ENCODE peak calls at places on chromosomes 16 and 17, in four cellular contexts. One of them, this sample, is unnamed.

GRCh38 chr16:79100456-79100855 is 500.1 kb downstream of the MAF start:
- DNase-seq in esophagus squamous epithelium: no peak
- DNase-seq in transverse colon: no peak
- DNase-seq in stomach: no peak
- DNase-seq in this sample: no peak

GRCh38 chr17:2343421-2343820 is 6.1 kb downstream of the SGSM2 start:
- DNase-seq in esophagus squamous epithelium: no peak
- DNase-seq in stomach: no peak
- DNase-seq in transverse colon: peak
- DNase-seq in this sample: no peak

GRCh38 chr16:11609474-11610120 is 22.9 kb upstream of the LITAF start:
- DNase-seq in stomach: no peak
- DNase-seq in transverse colon: no peak
- DNase-seq in esophagus squamous epithelium: no peak
- DNase-seq in this sample: no peak

GRCh38 chr17:34654276-34654675 is 74.9 kb downstream of the TMEM132E start:
- DNase-seq in transverse colon: no peak
- DNase-seq in esophagus squamous epithelium: no peak
- DNase-seq in stomach: no peak
- DNase-seq in this sample: no peak

GRCh38 chr17:71071041-71071440 is 901.7 kb downstream of the KCNJ2 start:
- DNase-seq in esophagus squamous epithelium: no peak
- DNase-seq in transverse colon: no peak
- DNase-seq in stomach: no peak
- DNase-seq in this sample: no peak

GRCh38 chr16:29962344-29962994 is 590 bp downstream of the TMEM219 start:
- DNase-seq in transverse colon: peak
- DNase-seq in stomach: peak
- DNase-seq in esophagus squamous epithelium: no peak
- DNase-seq in this sample: peak

GRCh38 chr17:46194393-46195216 is 1.4 kb upstream of the KANSL1 start:
- DNase-seq in stomach: no peak
- DNase-seq in transverse colon: no peak
- DNase-seq in esophagus squamous epithelium: no peak
- DNase-seq in this sample: peak

GRCh38 chr17:7216242-7217112 is 3.2 kb downstream of the DLG4 start:
- DNase-seq in transverse colon: no peak
- DNase-seq in esophagus squamous epithelium: no peak
- DNase-seq in stomach: no peak
- DNase-seq in this sample: no peak

GRCh38 chr17:66255112-66255511 is 25.9 kb upstream of the APOH start:
- DNase-seq in esophagus squamous epithelium: no peak
- DNase-seq in stomach: no peak
- DNase-seq in transverse colon: no peak
- DNase-seq in this sample: peak

GRCh38 chr16:4893103-4893862 is 43.7 kb downstream of the PPL start:
- DNase-seq in transverse colon: no peak
- DNase-seq in stomach: no peak
- DNase-seq in esophagus squamous epithelium: no peak
- DNase-seq in this sample: no peak

DNA sequence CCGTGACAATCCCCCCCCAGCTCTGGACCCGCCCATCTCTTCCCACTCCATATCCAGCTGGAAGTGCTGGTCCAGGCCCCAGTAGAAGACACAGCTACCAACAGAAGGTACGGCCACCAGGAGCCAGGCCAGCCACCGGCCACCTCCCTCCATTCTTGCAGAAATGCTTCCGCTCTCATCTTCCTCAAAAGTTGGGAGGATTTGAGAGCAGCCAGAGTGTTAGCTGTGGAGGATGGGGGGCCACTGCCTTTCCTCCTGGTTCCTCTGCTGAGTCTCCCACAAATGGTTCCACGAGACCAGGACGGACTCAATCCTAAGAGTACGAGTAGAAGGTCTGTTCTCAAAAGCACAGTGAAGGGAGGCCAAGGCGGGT is 78.3 kb downstream of the GAS7 start:
- DNase-seq in transverse colon: no peak
- DNase-seq in stomach: no peak
- DNase-seq in esophagus squamous epithelium: no peak
- DNase-seq in this sample: no peak
- H3K27ac ChIP-seq in transverse colon: peak
- H3K27ac ChIP-seq in stomach: no peak
- H3K27ac ChIP-seq in esophagus squamous epithelium: peak
- H3K27ac ChIP-seq in this sample: peak

GRCh38 chr16:57502048-57502775 is 15.9 kb upstream of the DOK4 start:
- DNase-seq in stomach: no peak
- DNase-seq in transverse colon: no peak
- DNase-seq in esophagus squamous epithelium: no peak
- DNase-seq in this sample: no peak

GRCh38 chr16:57504001-57504400 is 17.7 kb upstream of the DOK4 start:
- DNase-seq in esophagus squamous epithelium: no peak
- DNase-seq in stomach: no peak
- DNase-seq in transverse colon: no peak
- DNase-seq in this sample: no peak

GRCh38 chr16:57505169-57505568 is 18.9 kb upstream of the DOK4 start:
- DNase-seq in transverse colon: no peak
- DNase-seq in esophagus squamous epithelium: no peak
- DNase-seq in stomach: no peak
- DNase-seq in this sample: no peak

GRCh38 chr16:57504491-57504890 is 18.2 kb upstream of the DOK4 start:
- DNase-seq in transverse colon: no peak
- DNase-seq in esophagus squamous epithelium: no peak
- DNase-seq in stomach: no peak
- DNase-seq in this sample: no peak

DNA sequence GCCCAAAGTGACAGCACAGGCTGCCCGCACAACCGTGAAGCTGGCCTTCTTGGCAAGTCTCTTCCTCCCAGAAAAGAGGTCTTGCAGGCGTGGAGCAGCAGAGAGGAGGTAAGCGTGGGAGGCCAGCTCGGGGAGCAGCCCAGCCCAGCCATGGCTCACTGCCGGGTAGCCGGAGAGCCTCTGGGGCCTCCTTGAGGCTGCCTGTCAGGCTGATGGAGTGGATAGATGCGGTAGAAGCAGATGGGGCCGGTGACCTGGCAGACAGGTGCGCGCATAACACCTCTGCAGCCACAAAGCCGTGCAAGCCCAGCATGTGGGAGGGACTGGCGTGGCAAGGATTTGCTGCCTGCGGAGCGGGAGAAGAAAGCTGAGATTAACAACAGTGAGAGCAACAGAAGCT is 17.1 kb upstream of the DOK4 start:
- DNase-seq in stomach: no peak
- DNase-seq in esophagus squamous epithelium: no peak
- DNase-seq in transverse colon: no peak
- DNase-seq in this sample: no peak
- TF ChIP-seq CTCF in stomach: no peak
- TF ChIP-seq CTCF in esophagus squamous epithelium: no peak
- TF ChIP-seq CTCF in transverse colon: no peak
- TF ChIP-seq CTCF in this sample: no peak

GRCh38 chr17:50540485-50541401 is 6.2 kb upstream of the SPATA20 start:
- DNase-seq in esophagus squamous epithelium: no peak
- DNase-seq in transverse colon: no peak
- DNase-seq in stomach: no peak
- DNase-seq in this sample: no peak

GRCh38 chr17:50539762-50540440 is 7.1 kb upstream of the SPATA20 start:
- DNase-seq in stomach: peak
- DNase-seq in transverse colon: peak
- DNase-seq in esophagus squamous epithelium: no peak
- DNase-seq in this sample: peak

GRCh38 chr17:50542795-50543774 is 3.9 kb upstream of the SPATA20 start:
- DNase-seq in stomach: peak
- DNase-seq in esophagus squamous epithelium: no peak
- DNase-seq in transverse colon: peak
- DNase-seq in this sample: no peak

GRCh38 chr17:50541916-50542688 is 4.9 kb upstream of the SPATA20 start:
- DNase-seq in stomach: peak
- DNase-seq in transverse colon: peak
- DNase-seq in esophagus squamous epithelium: no peak
- DNase-seq in this sample: peak

DNA sequence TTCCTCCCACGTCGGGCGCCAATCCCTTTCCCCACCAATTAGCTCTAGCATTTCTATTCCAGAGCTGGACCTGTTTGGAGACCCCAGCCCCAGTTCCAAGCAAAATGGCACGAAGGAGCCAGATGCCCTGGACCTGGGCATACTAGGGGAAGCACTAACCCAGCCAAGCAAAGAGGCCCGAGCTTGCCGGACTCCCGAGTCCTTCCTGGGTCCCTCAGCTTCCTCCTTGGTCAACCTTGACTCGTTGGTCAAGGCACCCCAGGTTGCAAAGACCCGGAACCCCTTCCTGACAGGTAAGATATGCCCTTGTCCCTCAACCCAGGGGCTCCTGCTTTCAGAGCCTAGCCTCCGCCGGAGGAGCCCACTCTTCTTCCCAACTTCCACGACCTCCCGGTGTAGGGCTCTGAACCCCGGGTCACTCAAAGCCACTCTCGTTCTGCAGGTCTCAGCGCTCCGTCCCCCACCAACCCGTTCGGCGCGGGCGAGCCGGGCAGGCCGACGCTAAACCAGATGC is 5.5 kb upstream of the SPATA20 start:
- DNase-seq in transverse colon: no peak
- DNase-seq in esophagus squamous epithelium: no peak
- DNase-seq in stomach: no peak
- DNase-seq in this sample: no peak
- H3K27ac ChIP-seq in transverse colon: peak
- H3K27ac ChIP-seq in esophagus squamous epithelium: peak
- H3K27ac ChIP-seq in stomach: peak
- H3K27ac ChIP-seq in this sample: peak

DNA sequence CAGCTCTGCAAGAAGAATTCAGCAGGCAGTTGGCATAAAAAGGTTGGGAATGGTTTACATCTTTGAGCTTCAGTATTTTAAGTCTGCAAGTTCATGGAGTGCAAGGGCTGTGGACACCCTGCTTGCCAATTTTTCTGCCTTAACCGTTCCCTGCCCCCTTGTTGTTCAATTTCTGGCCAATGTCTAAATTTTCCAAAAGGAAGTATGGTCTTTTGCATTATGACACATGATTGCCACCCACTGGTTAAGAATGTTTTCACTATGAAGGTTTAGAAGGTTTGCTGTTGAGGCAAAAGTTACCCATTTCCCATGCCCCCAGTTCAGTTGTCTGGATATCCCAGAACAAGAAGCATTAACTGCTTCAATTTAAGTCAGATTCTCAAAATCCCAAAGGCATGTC is 441.9 kb downstream of the CDH13 start:
- DNase-seq in stomach: no peak
- DNase-seq in transverse colon: no peak
- DNase-seq in esophagus squamous epithelium: no peak
- DNase-seq in this sample: no peak
- TF ChIP-seq CTCF in stomach: no peak
- TF ChIP-seq CTCF in transverse colon: peak
- TF ChIP-seq CTCF in esophagus squamous epithelium: no peak
- TF ChIP-seq CTCF in this sample: no peak

DNA sequence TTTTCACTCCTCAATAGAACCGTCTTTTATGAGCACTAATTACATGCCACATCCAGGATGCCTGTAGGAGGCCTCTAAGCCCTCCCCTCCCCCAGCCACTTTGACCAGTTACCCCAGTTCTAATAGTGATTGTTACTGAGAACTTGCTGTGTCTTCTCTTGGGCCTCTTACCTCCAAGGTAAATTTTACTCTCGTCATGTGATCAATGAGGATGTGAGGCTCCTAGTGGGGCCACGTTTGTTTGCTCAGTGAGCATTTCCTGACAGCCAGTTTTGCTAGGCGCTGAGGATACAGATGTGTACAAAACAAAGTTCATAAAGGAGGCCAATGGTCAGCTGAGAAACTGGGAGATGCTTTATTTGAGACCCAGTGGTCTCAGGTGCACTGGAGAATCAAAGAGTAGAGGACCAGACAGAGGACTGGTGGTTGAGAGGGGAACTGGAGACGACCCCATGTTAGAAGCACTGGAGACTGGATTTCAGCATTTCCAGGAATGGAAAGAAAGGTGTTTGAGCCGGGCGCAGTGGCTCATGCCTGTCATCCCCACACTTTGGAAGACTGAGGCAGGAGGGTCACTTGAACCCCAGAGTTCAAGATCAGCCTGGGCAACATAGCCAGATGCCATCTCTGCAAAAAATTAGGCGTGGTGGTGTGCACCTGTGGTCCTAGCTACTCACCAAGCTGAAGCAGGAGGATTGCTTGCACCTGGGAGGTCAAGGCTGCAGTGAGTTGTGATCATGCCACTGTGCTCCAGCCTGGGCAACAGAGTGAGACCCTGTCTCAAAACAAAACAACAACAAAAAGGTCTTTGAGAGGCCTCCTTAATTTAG is 2.6 kb downstream of the ATP2C2 start:
- DNase-seq in esophagus squamous epithelium: no peak
- DNase-seq in stomach: no peak
- DNase-seq in transverse colon: peak
- DNase-seq in this sample: no peak
- H3K27ac ChIP-seq in esophagus squamous epithelium: no peak
- H3K27ac ChIP-seq in stomach: no peak
- H3K27ac ChIP-seq in transverse colon: peak
- H3K27ac ChIP-seq in this sample: no peak

GRCh38 chr16:70158261-70158939 is 15.2 kb upstream of the CLEC18C start:
- DNase-seq in stomach: no peak
- DNase-seq in esophagus squamous epithelium: no peak
- DNase-seq in transverse colon: no peak
- DNase-seq in this sample: no peak
- TF ChIP-seq CTCF in stomach: no peak
- TF ChIP-seq CTCF in esophagus squamous epithelium: no peak
- TF ChIP-seq CTCF in transverse colon: no peak
- TF ChIP-seq CTCF in this sample: no peak

GRCh38 chr17:57522436-57523005 is 222.6 kb downstream of the CCDC182 start:
- DNase-seq in transverse colon: no peak
- DNase-seq in esophagus squamous epithelium: no peak
- DNase-seq in stomach: no peak
- DNase-seq in this sample: no peak
- H3K27ac ChIP-seq in transverse colon: no peak
- H3K27ac ChIP-seq in esophagus squamous epithelium: no peak
- H3K27ac ChIP-seq in stomach: no peak
- H3K27ac ChIP-seq in this sample: no peak

DNA sequence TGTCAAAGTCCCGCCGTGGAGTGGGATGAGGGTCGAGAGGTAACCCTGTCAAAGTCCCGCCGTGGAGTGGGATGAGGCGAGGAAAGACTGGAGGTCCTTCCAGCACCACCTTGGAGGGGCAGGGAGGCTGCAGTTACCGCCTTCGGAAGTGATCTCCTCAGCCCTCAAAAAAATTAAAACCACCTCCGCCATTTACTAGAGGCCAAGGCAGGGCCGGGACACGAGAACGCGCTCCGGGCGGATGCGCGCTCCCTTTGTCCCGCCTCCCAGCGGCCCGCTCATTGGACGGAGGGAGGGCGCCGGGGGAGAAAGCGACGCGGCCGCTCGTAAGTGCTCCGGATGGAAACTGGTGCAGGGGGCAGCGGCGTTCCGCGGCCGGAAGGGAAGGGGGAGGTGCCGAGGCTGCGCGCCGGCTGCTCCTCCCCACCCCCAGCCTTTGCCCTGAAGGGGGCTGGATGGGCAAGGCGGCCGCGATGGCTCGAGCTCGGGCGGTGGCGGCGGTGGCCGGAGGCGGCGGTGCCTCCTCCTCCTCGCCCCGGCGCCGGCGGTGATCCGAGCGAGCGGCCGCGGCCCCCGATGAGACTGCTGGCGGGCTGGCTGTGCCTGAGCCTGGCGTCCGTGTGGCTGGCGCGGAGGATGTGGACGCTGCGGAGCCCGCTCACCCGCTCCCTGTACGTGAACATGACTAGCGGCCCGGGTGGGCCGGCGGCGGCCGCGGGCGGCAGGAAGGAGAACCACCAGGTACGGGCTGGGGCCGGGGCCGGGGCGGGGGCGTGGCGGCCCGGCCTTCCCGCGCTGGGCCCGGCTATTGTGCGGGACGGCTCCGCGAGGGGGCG is at the start of gene METTL9:
- DNase-seq in stomach: peak
- DNase-seq in transverse colon: peak
- DNase-seq in esophagus squamous epithelium: peak
- DNase-seq in this sample: peak
- TF ChIP-seq CTCF in stomach: peak
- TF ChIP-seq CTCF in transverse colon: no peak
- TF ChIP-seq CTCF in esophagus squamous epithelium: peak
- TF ChIP-seq CTCF in this sample: no peak